ENCODE peak calls at places on chromosome 4, in eight cellular contexts. C is cardiac muscle cell, P is foreskin keratinocyte, S is psoas muscle, T is neural crest cell, G is OCI-LY7, M is AG10803, N is retinal pigment epithelial cell. B is an unnamed sample.

GRCh38 chr4:185395255-185395955 is at the start of gene LRP2BP:
- DNase-seq in C (no peak), P (peak), S (no peak), T (no peak), G (peak), M (peak), N (peak), B (no peak)

GRCh38 chr4:42608551-42608950 is 48.4 kb downstream of the ATP8A1 start:
- DNase-seq in C (no peak), P (no peak), S (no peak), T (no peak), G (no peak), M (no peak), N (no peak), B (no peak)

GRCh38 chr4:184375027-184375426 is 99.3 kb downstream of the IRF2 start:
- DNase-seq in C (no peak), P (peak), S (no peak), T (no peak), G (no peak), M (no peak), N (no peak), B (no peak)

GRCh38 chr4:21517460-21517859 is 431.1 kb downstream of the KCNIP4 start:
- DNase-seq in C (no peak), P (peak), S (no peak), T (no peak), G (no peak), M (no peak), N (no peak), B (peak)

GRCh38 chr4:75898533-75898932 is 3.7 kb downstream of the PPEF2 start:
- DNase-seq in C (no peak), P (no peak), S (no peak), T (no peak), G (no peak), M (no peak), N (no peak), B (no peak)

GRCh38 chr4:26074672-26075071 is 160.7 kb downstream of the SMIM20 start:
- DNase-seq in C (no peak), P (no peak), S (no peak), T (no peak), G (no peak), M (no peak), N (no peak), B (no peak)

GRCh38 chr4:42925921-42926320 is 33.4 kb downstream of the GRXCR1 start:
- DNase-seq in C (no peak), P (no peak), S (no peak), T (no peak), G (no peak), M (no peak), N (no peak), B (no peak)

GRCh38 chr4:40058854-40059253 is 2.2 kb downstream of the N4BP2 start:
- DNase-seq in C (no peak), P (no peak), S (no peak), T (no peak), G (no peak), M (no peak), N (no peak), B (no peak)

GRCh38 chr4:60588556-60588955 is 611.6 kb upstream of the ADGRL3 start:
- DNase-seq in C (no peak), P (peak), S (no peak), T (no peak), G (no peak), M (no peak), N (no peak), B (no peak)

GRCh38 chr4:76526585-76526990 is 91.6 kb downstream of the SHROOM3 start:
- DNase-seq in C (peak), P (peak), S (no peak), T (no peak), G (no peak), M (peak), N (peak), B (peak)

GRCh38 chr4:139528377-139529005 is 27.5 kb downstream of the SETD7 start:
- DNase-seq in C (no peak), P (peak), S (peak), T (no peak), G (no peak), M (peak), N (no peak), B (peak)

GRCh38 chr4:169861592-169861991 is 103.8 kb upstream of the HPF1 start:
- DNase-seq in C (no peak), P (no peak), S (no peak), T (no peak), G (no peak), M (no peak), N (no peak), B (no peak)

GRCh38 chr4:120731561-120731960 is 191.0 kb downstream of the PRDM5 start:
- DNase-seq in C (peak), P (no peak), S (no peak), T (no peak), G (no peak), M (peak), N (peak), B (peak)

GRCh38 chr4:106365613-106366012 is 3.0 kb downstream of the GIMD1 start:
- DNase-seq in C (peak), P (peak), S (no peak), T (no peak), G (no peak), M (peak), N (peak), B (peak)

GRCh38 chr4:128782076-128782715 is 27.3 kb upstream of the JADE1 start:
- DNase-seq in C (no peak), P (no peak), S (peak), T (no peak), G (peak), M (peak), N (no peak), B (no peak)
- TF ChIP-seq CTCF in C (no peak), P (peak), S (peak), T (no peak), G (peak), M (no peak), N (no peak), B (no peak)

GRCh38 chr4:150722908-150723362 is 141.0 kb downstream of the MAB21L2 start:
- DNase-seq in C (peak), P (peak), S (peak), T (no peak), G (no peak), M (no peak), N (peak), B (no peak)
- TF ChIP-seq CTCF in C (peak), P (peak), S (peak), T (no peak), G (no peak), M (no peak), N (peak), B (no peak)

GRCh38 chr4:19492611-19493010 is 759.1 kb upstream of the SLIT2 start:
- DNase-seq in C (no peak), P (no peak), S (no peak), T (no peak), G (no peak), M (peak), N (no peak), B (no peak)
- TF ChIP-seq CTCF in C (no peak), P (no peak), S (no peak), T (no peak), G (no peak), M (no peak), N (no peak), B (no peak)

DNA sequence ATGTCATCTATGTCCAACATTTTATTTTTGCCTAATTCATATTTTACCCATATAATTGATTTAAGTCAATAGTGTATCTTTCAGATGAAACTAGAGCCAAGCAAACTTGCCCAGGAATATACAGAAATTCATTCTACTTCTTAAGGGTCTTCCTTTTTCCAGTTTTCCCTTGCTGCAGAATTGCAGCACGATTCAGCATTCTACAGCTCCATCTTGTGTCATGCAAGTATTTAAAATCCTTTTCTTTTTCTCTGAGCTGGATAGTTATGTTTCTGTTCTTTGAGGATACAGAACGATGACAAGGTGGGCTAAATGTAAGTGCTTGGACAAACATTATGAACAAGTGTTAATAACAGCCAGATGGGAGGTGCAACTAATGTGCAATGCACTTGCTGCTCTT is 1821.8 kb downstream of the ARAP2 start:
- DNase-seq in C (no peak), P (no peak), S (no peak), T (no peak), G (no peak), M (peak), N (no peak), B (no peak)
- TF ChIP-seq CTCF in C (peak), P (peak), S (no peak), T (no peak), G (no peak), M (peak), N (no peak), B (peak)

DNA sequence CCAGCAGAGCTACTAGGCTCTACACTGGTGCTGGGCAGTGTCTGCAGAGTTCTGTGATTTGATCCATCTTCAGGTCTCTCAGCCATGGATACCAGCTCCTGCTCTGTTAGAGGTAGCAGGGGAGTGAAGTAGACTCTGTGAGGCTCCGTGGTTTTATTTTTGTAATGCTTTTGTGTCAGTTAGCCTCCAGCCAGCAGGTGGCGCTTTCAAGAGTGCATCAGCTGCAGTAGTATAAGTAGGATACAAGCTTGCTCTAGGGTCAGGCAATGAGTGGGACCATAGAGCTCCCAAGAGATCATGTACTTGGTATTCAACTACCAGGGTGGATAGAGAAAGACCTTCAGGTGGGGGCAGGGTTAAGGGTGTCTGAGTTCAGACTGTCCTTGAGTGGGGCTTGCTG is 362.5 kb upstream of the TRAM1L1 start:
- DNase-seq in C (no peak), P (no peak), S (no peak), T (no peak), G (peak), M (no peak), N (no peak), B (no peak)
- TF ChIP-seq CTCF in C (no peak), P (peak), S (no peak), T (peak), G (peak), M (no peak), N (peak), B (peak)

GRCh38 chr4:83455300-83456183 is at the start of the genes HELQ and MRPS18C:
- DNase-seq in C (peak), P (peak), S (peak), T (peak), G (peak), M (peak), N (peak), B (peak)
- TF ChIP-seq CTCF in C (peak), P (peak), S (peak), T (peak), G (peak), M (peak), N (peak), B (peak)

GRCh38 chr4:4985036-4985435 is 34.2 kb downstream of the CYTL1 start:
- DNase-seq in C (no peak), P (no peak), S (no peak), T (no peak), G (no peak), M (no peak), N (no peak), B (no peak)

GRCh38 chr4:4985844-4986243 is 33.4 kb downstream of the CYTL1 start:
- DNase-seq in C (no peak), P (peak), S (no peak), T (no peak), G (peak), M (peak), N (no peak), B (no peak)

GRCh38 chr4:4987656-4988055 is 31.6 kb downstream of the CYTL1 start:
- DNase-seq in C (no peak), P (no peak), S (no peak), T (no peak), G (no peak), M (no peak), N (no peak), B (no peak)

GRCh38 chr4:4989083-4989622 is 30.1 kb downstream of the CYTL1 start:
- DNase-seq in C (no peak), P (no peak), S (no peak), T (no peak), G (no peak), M (no peak), N (no peak), B (no peak)

GRCh38 chr4:4986856-4987255 is 32.4 kb downstream of the CYTL1 start:
- DNase-seq in C (no peak), P (no peak), S (no peak), T (no peak), G (no peak), M (no peak), N (no peak), B (no peak)
- TF ChIP-seq CTCF in C (no peak), P (no peak), S (no peak), T (no peak), G (no peak), M (no peak), N (no peak), B (no peak)

GRCh38 chr4:6362243-6362885 is 92.7 kb downstream of the WFS1 start:
- DNase-seq in C (no peak), P (no peak), S (no peak), T (no peak), G (no peak), M (no peak), N (no peak), B (no peak)
- TF ChIP-seq CTCF in C (no peak), P (no peak), S (no peak), T (no peak), G (peak), M (no peak), N (peak), B (no peak)

B was measured in kidney epithelial cell.